ENCODE peak calls at places on chromosome 17, in six cellular contexts. O is SK-N-SH, Z is GM12878, F is H1, L is K562, Y is HepG2. W is an unnamed sample.

GRCh38 chr17:46929413-46929812 is 6.5 kb downstream of the GOSR2 start:
- DNase-seq in O (no peak), Z (no peak), F (no peak), L (no peak), Y (no peak), W (no peak)

GRCh38 chr17:28712037-28712704 is 483 bp upstream of the PROCA1 start:
- DNase-seq in O (no peak), Z (no peak), F (peak), L (peak), Y (no peak), W (peak)

GRCh38 chr17:39027037-39027436 is 59.8 kb upstream of the FBXO47 start:
- DNase-seq in O (peak), Z (no peak), F (peak), L (peak), Y (no peak), W (no peak)

GRCh38 chr17:40499551-40500189 is 1.8 kb downstream of the TNS4 start:
- DNase-seq in O (peak), Z (no peak), F (peak), L (peak), Y (peak), W (no peak)

GRCh38 chr17:8963017-8963416 is 2.5 kb downstream of the PIK3R5 start:
- DNase-seq in O (no peak), Z (no peak), F (no peak), L (no peak), Y (no peak), W (no peak)

GRCh38 chr17:65886240-65886639 is 305.7 kb downstream of the CEP112 start:
- DNase-seq in O (no peak), Z (no peak), F (no peak), L (no peak), Y (no peak), W (no peak)

GRCh38 chr17:51873302-51873701 is 285.2 kb downstream of the CA10 start:
- DNase-seq in O (no peak), Z (no peak), F (no peak), L (no peak), Y (no peak), W (no peak)

GRCh38 chr17:48311324-48311723 is 118.7 kb downstream of the SKAP1 start:
- DNase-seq in O (no peak), Z (no peak), F (no peak), L (no peak), Y (no peak), W (no peak)

GRCh38 chr17:32971171-32971570 is 20.5 kb upstream of the SPACA3 start:
- DNase-seq in O (no peak), Z (peak), F (no peak), L (peak), Y (no peak), W (no peak)

GRCh38 chr17:16406742-16407674 is 8.4 kb upstream of the TRPV2 start:
- DNase-seq in O (peak), Z (peak), F (peak), L (peak), Y (no peak), W (no peak)

GRCh38 chr17:2449486-2449885 is 48.6 kb upstream of the MNT start:
- DNase-seq in O (peak), Z (no peak), F (no peak), L (no peak), Y (no peak), W (no peak)

GRCh38 chr17:79915850-79916430 is 76.7 kb upstream of the CBX4 start:
- DNase-seq in O (no peak), Z (no peak), F (peak), L (peak), Y (peak), W (no peak)

GRCh38 chr17:752620-753219 is 656 bp upstream of the GEMIN4 start:
- DNase-seq in O (peak), Z (no peak), F (no peak), L (no peak), Y (no peak), W (no peak)

GRCh38 chr17:43471801-43472200 is 12.0 kb upstream of the DHX8 start:
- DNase-seq in O (no peak), Z (no peak), F (no peak), L (no peak), Y (no peak), W (no peak)

GRCh38 chr17:44556114-44556853 is 1.0 kb upstream of the FZD2 start:
- DNase-seq in O (peak), Z (peak), F (peak), L (peak), Y (peak), W (no peak)

GRCh38 chr17:35146214-35146833 is 1.3 kb upstream of the UNC45B start:
- DNase-seq in O (no peak), Z (no peak), F (no peak), L (no peak), Y (peak), W (no peak)

GRCh38 chr17:72053069-72053846 is 67.6 kb upstream of the SOX9 start:
- DNase-seq in O (peak), Z (no peak), F (peak), L (no peak), Y (no peak), W (no peak)

GRCh38 chr17:72060084-72060483 is 60.7 kb upstream of the SOX9 start:
- DNase-seq in O (no peak), Z (no peak), F (no peak), L (no peak), Y (no peak), W (no peak)

GRCh38 chr17:72056155-72056554 is 64.7 kb upstream of the SOX9 start:
- DNase-seq in O (no peak), Z (no peak), F (no peak), L (no peak), Y (no peak), W (no peak)

DNA sequence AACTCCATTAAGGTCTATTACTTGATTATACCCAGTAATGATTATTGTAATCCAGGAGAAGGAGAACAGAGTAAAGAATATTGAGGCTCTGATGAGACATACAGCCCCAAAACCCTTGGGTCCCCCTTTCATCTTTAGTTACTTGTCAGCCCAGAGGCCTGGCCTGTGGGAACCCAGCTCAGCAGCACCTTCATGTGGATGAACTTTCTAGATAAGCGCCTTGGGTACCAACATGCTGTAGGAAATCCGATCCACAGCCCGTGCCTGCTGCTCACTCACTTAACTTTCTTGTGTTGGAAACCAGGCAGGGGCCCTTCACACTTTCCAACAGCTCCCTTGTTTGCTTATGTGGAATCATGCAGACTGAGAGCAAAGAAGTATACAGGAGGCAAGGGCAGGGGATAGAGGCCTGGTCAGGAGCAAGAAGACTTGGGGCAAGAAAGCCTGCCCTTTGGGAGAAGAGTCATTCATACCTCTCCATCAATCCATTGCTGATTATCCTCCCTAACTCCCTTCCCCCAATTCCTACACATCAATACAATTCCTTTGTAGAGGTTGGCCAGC is 64.0 kb upstream of the SOX9 start:
- DNase-seq in O (no peak), Z (no peak), F (peak), L (no peak), Y (no peak), W (no peak)
- TF ChIP-seq CTCF in O (no peak), Z (peak), F (peak), L (no peak), Y (no peak), W (no peak)

GRCh38 chr17:73901249-73901648 is 257.0 kb upstream of the SDK2 start:
- DNase-seq in O (no peak), Z (no peak), F (no peak), L (no peak), Y (no peak), W (no peak)

GRCh38 chr17:73899839-73900238 is 255.6 kb upstream of the SDK2 start:
- DNase-seq in O (no peak), Z (no peak), F (peak), L (no peak), Y (no peak), W (no peak)

GRCh38 chr17:73902416-73903181 is 258.4 kb upstream of the SDK2 start:
- DNase-seq in O (no peak), Z (no peak), F (peak), L (no peak), Y (no peak), W (no peak)

GRCh38 chr17:73900516-73900915 is 256.3 kb upstream of the SDK2 start:
- DNase-seq in O (no peak), Z (no peak), F (no peak), L (no peak), Y (no peak), W (no peak)

DNA sequence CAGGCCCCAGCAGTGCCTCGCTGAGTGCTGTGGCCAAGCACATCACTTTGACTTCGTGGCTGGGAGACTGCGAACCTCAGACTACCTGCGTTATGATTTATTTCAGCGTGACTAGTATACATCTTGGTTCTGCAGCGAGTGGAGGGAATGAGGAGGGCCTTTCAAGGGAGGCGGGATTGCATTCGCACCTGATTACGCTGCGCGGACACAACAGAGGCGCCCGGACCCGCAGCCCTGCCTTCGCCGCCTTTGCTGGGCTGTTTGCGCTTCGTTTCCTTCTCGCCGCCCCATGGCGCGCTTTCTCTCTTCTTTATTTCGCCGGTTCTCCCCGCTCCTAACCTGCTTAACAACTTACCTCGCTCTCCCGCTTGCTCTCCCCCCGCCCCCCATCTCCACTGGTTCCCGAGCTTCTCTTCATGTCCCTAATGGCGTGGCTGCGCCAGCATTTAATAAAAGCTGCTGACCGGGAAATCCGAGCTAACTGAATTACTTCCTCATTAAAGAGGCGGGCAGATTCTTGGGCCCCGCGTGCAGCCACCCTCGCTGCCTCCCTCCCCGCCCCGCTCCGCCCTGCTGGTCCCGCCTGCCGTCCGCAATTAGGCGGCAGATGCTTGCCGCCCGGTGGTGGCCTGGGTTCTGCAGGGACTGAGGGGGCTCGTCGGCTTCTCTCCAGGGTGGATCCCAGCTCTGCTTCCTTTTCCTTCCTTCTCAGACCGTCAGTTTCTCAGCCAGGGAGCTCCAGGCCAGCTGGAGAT is 257.6 kb upstream of the SDK2 start:
- DNase-seq in O (no peak), Z (no peak), F (peak), L (no peak), Y (no peak), W (peak)
- H3K4me3 ChIP-seq in O (no peak), Z (no peak), F (peak), L (no peak), Y (no peak), W (peak)

GRCh38 chr17:63222655-63223054 is 223.5 kb downstream of the CYB561 start:
- DNase-seq in O (no peak), Z (no peak), F (no peak), L (no peak), Y (no peak), W (no peak)
- TF ChIP-seq GABPA in O (no peak), Z (no peak), F (no peak), L (no peak), Y (no peak), W (no peak)

GRCh38 chr17:34076743-34077631 is 178.1 kb upstream of the CCL2 start:
- DNase-seq in O (peak), Z (no peak), F (no peak), L (no peak), Y (no peak), W (no peak)

GRCh38 chr17:34081269-34081668 is 173.8 kb upstream of the CCL2 start:
- DNase-seq in O (no peak), Z (no peak), F (peak), L (peak), Y (no peak), W (no peak)

GRCh38 chr17:34082404-34082803 is 172.7 kb upstream of the CCL2 start:
- DNase-seq in O (no peak), Z (no peak), F (no peak), L (no peak), Y (no peak), W (no peak)
- TF ChIP-seq CTCF in O (no peak), Z (no peak), F (no peak), L (no peak), Y (no peak), W (no peak)

GRCh38 chr17:71380535-71380934 is 740.3 kb upstream of the SOX9 start:
- DNase-seq in O (no peak), Z (no peak), F (no peak), L (no peak), Y (no peak), W (no peak)

GRCh38 chr17:71379512-71379911 is 741.3 kb upstream of the SOX9 start:
- DNase-seq in O (no peak), Z (no peak), F (no peak), L (no peak), Y (no peak), W (no peak)

GRCh38 chr17:71375948-71376347 is 744.9 kb upstream of the SOX9 start:
- DNase-seq in O (no peak), Z (no peak), F (no peak), L (no peak), Y (no peak), W (no peak)

GRCh38 chr17:71378741-71379140 is 742.1 kb upstream of the SOX9 start:
- DNase-seq in O (no peak), Z (no peak), F (no peak), L (no peak), Y (peak), W (no peak)

DNA sequence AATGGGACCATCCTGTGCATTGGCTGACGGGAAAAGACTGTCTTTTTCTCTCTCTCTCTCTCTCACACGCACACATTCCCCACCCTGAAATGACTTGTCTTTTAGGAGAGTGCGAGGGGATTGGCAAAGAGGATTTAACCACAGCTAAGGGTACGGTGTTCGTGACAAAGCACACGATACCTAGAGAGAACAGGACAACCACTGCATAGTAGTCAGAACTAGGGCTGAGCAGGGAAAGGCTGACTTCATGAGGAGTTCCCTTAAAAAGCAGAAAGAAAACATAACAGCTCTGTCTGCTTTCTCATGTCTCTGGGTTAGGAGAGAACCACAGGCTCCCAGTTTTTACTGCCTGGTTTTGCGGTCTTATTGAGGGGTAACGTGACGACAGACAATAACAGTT is 742.8 kb upstream of the SOX9 start:
- DNase-seq in O (no peak), Z (no peak), F (no peak), L (no peak), Y (no peak), W (no peak)
- H3K4me3 ChIP-seq in O (no peak), Z (no peak), F (no peak), L (no peak), Y (no peak), W (no peak)

GRCh38 chr17:7897090-7897489 is 8.5 kb downstream of the CHD3 start:
- DNase-seq in O (no peak), Z (no peak), F (no peak), L (no peak), Y (no peak), W (no peak)

GRCh38 chr17:7893226-7893880 is 4.8 kb downstream of the CHD3 start:
- DNase-seq in O (no peak), Z (no peak), F (no peak), L (no peak), Y (no peak), W (no peak)

GRCh38 chr17:7894226-7894625 is 5.6 kb downstream of the CHD3 start:
- DNase-seq in O (no peak), Z (no peak), F (no peak), L (no peak), Y (no peak), W (no peak)

GRCh38 chr17:7894866-7895265 is 6.3 kb downstream of the CHD3 start:
- DNase-seq in O (no peak), Z (no peak), F (no peak), L (no peak), Y (no peak), W (no peak)

DNA sequence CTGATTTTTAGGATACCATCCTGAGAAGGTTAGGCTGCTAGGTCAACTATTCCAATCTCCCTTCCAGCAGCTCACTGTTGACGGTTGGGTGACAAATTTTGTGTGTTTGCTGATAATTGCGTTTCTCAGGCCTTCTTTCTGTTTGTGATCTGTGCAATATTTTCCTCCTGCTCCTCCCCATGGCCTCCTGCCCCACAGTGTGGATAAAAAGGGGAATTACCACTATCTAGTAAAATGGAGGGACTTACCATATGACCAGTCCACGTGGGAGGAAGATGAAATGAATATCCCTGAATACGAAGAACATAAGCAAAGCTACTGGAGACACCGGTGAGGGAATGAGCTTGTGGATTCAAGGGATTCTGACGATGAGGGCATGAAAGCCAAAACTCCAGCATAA is 9.2 kb downstream of the CHD3 start:
- DNase-seq in O (peak), Z (no peak), F (no peak), L (no peak), Y (peak), W (no peak)
- TF ChIP-seq GABPA in O (no peak), Z (no peak), F (no peak), L (no peak), Y (no peak), W (no peak)

GRCh38 chr17:78224226-78225087 is 7.0 kb upstream of the TMEM235 start:
- DNase-seq in O (peak), Z (no peak), F (no peak), L (no peak), Y (no peak), W (no peak)
- TF ChIP-seq CTCF in O (no peak), Z (no peak), F (no peak), L (no peak), Y (no peak), W (no peak)

GRCh38 chr17:72122002-72122310 is 1.1 kb downstream of the SOX9 start:
- DNase-seq in O (no peak), Z (no peak), F (no peak), L (no peak), Y (no peak), W (no peak)

GRCh38 chr17:72122668-72123495 is 2.1 kb downstream of the SOX9 start:
- DNase-seq in O (peak), Z (no peak), F (peak), L (no peak), Y (peak), W (no peak)

GRCh38 chr17:72122336-72122667 is 1.5 kb downstream of the SOX9 start:
- DNase-seq in O (no peak), Z (no peak), F (no peak), L (no peak), Y (no peak), W (no peak)

GRCh38 chr17:72123964-72124791 is 3.4 kb downstream of the SOX9 start:
- DNase-seq in O (peak), Z (no peak), F (peak), L (no peak), Y (no peak), W (no peak)

GRCh38 chr17:72123496-72123963 is 2.7 kb downstream of the SOX9 start:
- DNase-seq in O (peak), Z (no peak), F (peak), L (no peak), Y (no peak), W (no peak)
- H3K4me3 ChIP-seq in O (no peak), Z (peak), F (peak), L (no peak), Y (peak), W (no peak)

W was measured in HL-60.